ENCODE peak calls at places on chromosome 9, in seven cellular contexts. R is neuronal stem cell, W is IMR-90, N is H9, X is H1, Y is trophoblast cell, Q is mesenchymal stem cell. S is an unnamed sample.

GRCh38 chr9:120902824-120903608 is 23.6 kb downstream of the TRAF1 start:
- DNase-seq in R (no peak), X (no peak), Q (no peak), N (no peak), Y (no peak), W (no peak), S (no peak)

GRCh38 chr9:87991151-87991870 is 17.0 kb upstream of the CDK20 start:
- DNase-seq in R (no peak), Y (peak; percentile 59), X (no peak), Q (no peak), W (no peak), N (no peak), S (no peak)

GRCh38 chr9:79014929-79015699 is 556.7 kb upstream of the TLE4 start:
- DNase-seq in Y (peak; percentile 38), X (no peak), Q (peak; percentile 69), R (no peak), N (no peak), W (no peak), S (no peak)

GRCh38 chr9:121895836-121896544 is 197.1 kb downstream of the TTLL11 start:
- DNase-seq in N (no peak), Q (no peak), W (peak; percentile 71), Y (no peak), R (no peak), X (no peak), S (peak; percentile 51)

GRCh38 chr9:88322906-88323566 is 65.2 kb upstream of the SPIN1 start:
- DNase-seq in R (no peak), Q (peak; percentile 72), W (peak; percentile 29), Y (no peak), X (no peak), N (no peak), S (no peak)

GRCh38 chr9:83986223-83986622 is 5.6 kb downstream of the RMI1 start:
- DNase-seq in X (no peak), N (no peak), Y (no peak), Q (no peak), W (no peak), R (no peak), S (no peak)

GRCh38 chr9:77764894-77765780 is 117.0 kb upstream of the GNA14 start:
- DNase-seq in N (no peak), Y (no peak), W (peak; percentile 80), X (no peak), Q (peak; percentile 60), R (no peak), S (peak; percentile 65)

GRCh38 chr9:112494153-112494552 is 7.5 kb downstream of the KIAA1958 start:
- DNase-seq in R (no peak), N (no peak), Q (no peak), Y (no peak), X (no peak), W (no peak), S (no peak)

DNA sequence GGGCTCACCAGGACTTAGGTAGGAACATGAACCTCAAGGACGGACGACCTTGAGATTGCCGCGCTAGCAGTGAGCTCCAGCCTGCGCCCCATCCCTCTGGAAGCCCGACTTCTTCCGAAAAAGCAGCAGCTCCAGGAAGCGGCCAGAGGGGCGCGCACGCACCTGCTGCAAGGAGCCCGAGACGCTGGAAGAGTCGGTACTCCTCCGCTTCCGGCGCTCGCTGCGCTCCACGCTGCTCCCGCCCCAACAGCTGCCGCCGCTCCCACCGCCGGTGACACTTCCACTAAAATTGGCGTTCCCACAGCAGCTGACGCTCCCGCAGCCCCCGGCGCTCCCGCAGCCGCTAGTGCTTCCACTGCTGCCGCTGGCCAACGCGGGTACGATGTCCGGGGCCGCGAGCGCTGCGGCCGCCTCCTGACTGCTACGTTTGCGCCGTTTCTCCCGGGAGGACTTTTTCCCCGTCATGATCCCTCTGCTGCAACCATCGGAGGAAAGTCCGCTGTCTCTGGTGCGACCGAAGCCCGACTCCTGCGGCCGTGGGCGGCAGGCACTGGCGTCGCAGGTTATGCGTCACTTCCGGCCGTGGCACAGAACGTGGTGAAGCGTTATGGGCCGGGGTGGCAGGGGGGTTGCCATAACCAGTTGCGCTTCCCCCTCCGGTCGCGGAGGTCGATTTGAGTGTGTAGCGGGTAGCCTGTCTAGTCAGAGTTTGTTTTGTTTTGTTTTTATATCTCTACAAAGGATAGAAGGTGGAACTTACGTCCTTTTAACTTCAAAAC is at the start of gene CAAP1:
- DNase-seq in N (peak; percentile 93), R (peak; percentile 81), Y (peak; percentile 95), X (peak; percentile 91), W (peak; percentile 92), Q (peak; percentile 95), S (peak; percentile 96)
- H3K4ac ChIP-seq in N (no peak within 1 kb of the TSS), R (peak within 1 kb of the TSS; percentile 93), Y (peak within 1 kb of the TSS; percentile 19), X (no peak within 1 kb of the TSS), W (peak within 1 kb of the TSS; percentile 53), Q (no peak within 1 kb of the TSS), S (peak within 1 kb of the TSS; percentile 29)

DNA sequence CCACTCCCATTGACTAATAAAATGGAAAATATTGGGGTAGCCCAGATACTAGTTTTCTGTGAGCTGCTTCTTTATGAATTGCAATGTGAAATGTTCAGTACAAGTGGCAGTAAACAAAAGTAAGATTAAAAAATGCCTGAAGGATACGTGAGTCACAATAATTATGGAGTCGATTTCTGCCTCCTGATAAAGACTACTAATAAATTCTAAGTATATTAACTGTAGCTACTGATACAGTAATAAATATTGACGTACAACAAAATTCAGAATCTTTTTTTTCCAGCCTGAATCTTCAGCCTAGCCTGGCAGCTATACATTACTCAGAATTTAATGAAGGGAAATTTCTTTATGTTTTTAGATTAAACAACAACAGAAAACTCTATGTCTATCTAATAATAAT is 218.1 kb downstream of the MPDZ start:
- DNase-seq in R (no peak), N (no peak), X (no peak), Q (no peak), W (no peak), Y (no peak), S (no peak)
- H3K4ac ChIP-seq in R (no peak overlapping the region), N (no peak overlapping the region), X (no peak overlapping the region), Q (no peak overlapping the region), W (no peak overlapping the region), Y (no peak overlapping the region), S (no peak overlapping the region)

GRCh38 chr9:89850633-89851325 is 246.0 kb downstream of the GADD45G start:
- DNase-seq in R (no peak), N (no peak), Q (peak; percentile 61), X (no peak), W (peak; percentile 34), Y (no peak), S (no peak)

GRCh38 chr9:89853931-89854330 is 249.1 kb downstream of the GADD45G start:
- DNase-seq in N (peak; percentile 20), X (no peak), R (no peak), Q (no peak), Y (no peak), W (no peak), S (no peak)

GRCh38 chr9:89850153-89850552 is 245.3 kb downstream of the GADD45G start:
- DNase-seq in R (no peak), W (no peak), Y (no peak), X (no peak), N (no peak), Q (peak; percentile 2), S (no peak)

GRCh38 chr9:89854715-89855475 is 250.1 kb downstream of the GADD45G start:
- DNase-seq in W (no peak), X (peak; percentile 31), Y (no peak), R (no peak), Q (no peak), N (peak; percentile 12), S (no peak)

GRCh38 chr9:89853161-89853560 is 248.3 kb downstream of the GADD45G start:
- DNase-seq in R (no peak), Q (no peak), W (no peak), Y (no peak), N (no peak), X (no peak), S (no peak)
- H3K4ac ChIP-seq in R (no peak overlapping the region), Q (no peak overlapping the region), W (no peak overlapping the region), Y (no peak overlapping the region), N (no peak overlapping the region), X (no peak overlapping the region), S (no peak overlapping the region)

DNA sequence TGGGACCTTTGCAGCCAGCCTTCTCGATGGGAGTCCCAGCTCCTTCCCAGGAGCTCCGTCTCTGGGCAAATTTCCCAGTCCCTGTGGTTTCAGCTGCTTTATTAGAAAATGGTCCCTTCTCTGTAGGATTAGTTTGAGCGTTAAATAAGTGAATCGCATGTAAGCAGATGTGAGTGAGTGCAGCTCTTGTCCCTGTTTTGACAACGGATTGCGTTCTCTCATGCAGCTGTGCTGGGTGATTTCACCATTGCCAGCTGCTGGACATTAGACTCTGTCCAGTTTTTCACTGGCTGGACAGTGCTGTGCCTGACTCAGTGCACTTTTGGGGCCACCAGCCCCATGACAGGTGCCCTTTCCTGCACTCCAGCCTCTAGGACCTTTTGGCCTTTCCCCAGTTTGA is 11.6 kb upstream of the CEL start:
- DNase-seq in W (peak; percentile 16), R (no peak), N (no peak), Y (no peak), X (no peak), Q (no peak), S (no peak)
- H3K4ac ChIP-seq in W (no peak overlapping the region), R (no peak overlapping the region), N (no peak overlapping the region), Y (no peak overlapping the region), X (no peak overlapping the region), Q (no peak overlapping the region), S (no peak overlapping the region)

GRCh38 chr9:125462766-125463384 is 201.2 kb downstream of the GAPVD1 start:
- DNase-seq in X (no peak), Y (no peak), N (no peak), R (peak; percentile 66), W (peak; percentile 51), Q (peak; percentile 23), S (no peak)
- H3K4ac ChIP-seq in X (no peak overlapping the region), Y (no peak overlapping the region), N (no peak overlapping the region), R (no peak overlapping the region), W (no peak overlapping the region), Q (no peak overlapping the region), S (no peak overlapping the region)

DNA sequence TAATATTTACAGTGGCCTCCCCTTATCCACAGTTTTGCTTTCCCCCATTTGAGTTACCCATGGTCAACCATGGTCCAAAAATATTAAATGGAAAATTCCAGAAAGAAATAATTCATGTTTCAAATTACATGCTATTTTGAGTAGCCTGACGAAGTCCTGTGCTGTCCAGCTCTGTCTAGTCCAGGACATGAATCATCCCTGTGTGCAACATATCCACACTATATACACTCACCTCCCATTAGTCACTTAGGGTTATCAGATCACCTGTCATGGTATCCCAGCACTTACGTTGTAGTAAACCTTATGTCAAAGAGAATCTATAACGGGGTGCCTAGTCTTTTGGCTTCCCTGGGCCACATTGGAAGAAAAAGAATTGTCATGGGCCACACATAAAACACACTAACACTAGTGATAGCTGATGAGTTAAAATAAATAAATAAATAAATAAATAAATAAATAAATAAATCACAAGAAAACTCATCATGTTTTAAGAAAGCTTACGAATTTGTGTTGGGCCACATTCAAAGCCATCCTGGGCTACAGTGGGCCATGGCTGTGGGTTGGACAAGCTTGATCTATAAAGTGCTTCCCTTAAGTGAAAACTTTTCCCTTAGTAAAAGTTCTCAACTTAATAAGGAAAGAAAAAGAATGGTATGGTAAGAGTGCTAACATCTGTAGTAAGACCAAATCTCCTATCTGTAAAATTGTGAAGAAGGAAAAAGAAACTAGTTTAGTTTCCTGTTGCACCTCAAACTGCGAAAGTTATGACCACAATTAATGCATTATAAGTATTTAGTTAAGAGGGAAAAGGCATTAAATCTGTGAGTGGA is 15.9 kb upstream of the OMD start:
- DNase-seq in R (no peak), W (peak; percentile 90), N (no peak), Y (peak; percentile 7), X (no peak), Q (peak; percentile 35), S (no peak)
- H3K4ac ChIP-seq in R (no peak overlapping the region), W (no peak overlapping the region), N (no peak overlapping the region), Y (no peak overlapping the region), X (no peak overlapping the region), Q (no peak overlapping the region), S (no peak overlapping the region)

DNA sequence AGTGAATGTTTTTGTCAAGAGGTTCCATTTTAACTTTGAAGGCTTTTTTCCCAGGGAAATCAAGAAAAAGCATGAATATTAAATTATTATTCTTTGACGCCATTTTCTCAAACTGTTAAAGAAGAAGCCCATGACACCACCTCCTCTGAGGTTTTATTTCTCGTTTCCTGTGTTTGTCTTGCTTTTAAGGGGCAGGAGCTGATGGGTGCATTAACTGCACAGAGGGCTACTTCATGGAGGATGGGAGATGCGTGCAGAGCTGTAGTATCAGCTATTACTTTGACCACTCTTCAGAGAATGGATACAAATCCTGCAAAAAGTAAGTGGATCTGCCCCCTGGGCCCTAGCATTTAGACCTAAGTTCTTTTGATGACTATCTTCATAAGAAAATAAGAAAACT is 205.3 kb downstream of the RFK start:
- DNase-seq in Q (no peak), N (no peak), X (no peak), R (no peak), W (no peak), Y (no peak), S (no peak)
- H3K4ac ChIP-seq in Q (no peak overlapping the region), N (no peak overlapping the region), X (no peak overlapping the region), R (no peak overlapping the region), W (no peak overlapping the region), Y (no peak overlapping the region), S (no peak overlapping the region)

S was measured in mesendoderm.